ENCODE peak calls at places on chromosomes 4 and X, in seven cellular contexts. A is spleen, D is transverse colon, W is HepG2, H is HCT116, M is breast epithelium, Y is GM12878. I is an unnamed sample.

GRCh38 chrX:150370589-150371312 is 7.6 kb downstream of the MAMLD1 start:
- DNase-seq in A (no peak), D (no peak), W (no peak), H (no peak), M (no peak), Y (no peak), I (no peak)

GRCh38 chr4:112515278-112516075 is 503 bp downstream of the NEUROG2 start:
- DNase-seq in A (no peak), D (no peak), W (no peak), H (no peak), M (no peak), Y (no peak), I (no peak)

GRCh38 chr4:163166041-163166579 is 580 bp downstream of the NAF1 start:
- DNase-seq in A (peak; percentile 92), D (peak; percentile 47), W (peak; percentile 26), H (no peak), M (peak; percentile 36), Y (no peak), I (peak; percentile 20)

GRCh38 chr4:48708610-48709009 is 71.5 kb downstream of the FRYL start:
- DNase-seq in A (no peak), D (no peak), W (no peak), H (no peak), M (no peak), Y (no peak), I (no peak)

GRCh38 chrX:143683486-143683885 is 37.1 kb downstream of the SPANXN2 start:
- DNase-seq in A (no peak), D (no peak), W (no peak), H (no peak), M (no peak), Y (no peak), I (no peak)

GRCh38 chrX:150765237-150765636 is 72.0 kb downstream of the MTMR1 start:
- DNase-seq in A (no peak), D (no peak), W (no peak), H (no peak), M (no peak), Y (no peak), I (no peak)

GRCh38 chr4:13539047-13539720 is 5.1 kb downstream of the NKX3-2 start:
- DNase-seq in A (no peak), D (no peak), W (no peak), H (no peak), M (no peak), Y (no peak), I (no peak)

GRCh38 chr4:25401066-25401465 is 24.0 kb downstream of the ANAPC4 start:
- DNase-seq in A (no peak), D (no peak), W (no peak), H (no peak), M (no peak), Y (no peak), I (no peak)

GRCh38 chr4:74793757-74794340 is 474 bp downstream of the BTC start:
- DNase-seq in A (peak; percentile 77), D (peak; percentile 79), W (peak; percentile 3), H (no peak), M (peak; percentile 40), Y (no peak), I (peak; percentile 62)

GRCh38 chr4:142265536-142265935 is 580.6 kb downstream of the INPP4B start:
- DNase-seq in A (no peak), D (no peak), W (no peak), H (peak; percentile 21), M (no peak), Y (no peak), I (no peak)

GRCh38 chrX:39953879-39954278 is 143.9 kb downstream of the BCOR start:
- DNase-seq in A (no peak), D (peak; percentile 86), W (peak; percentile 88), H (peak; percentile 68), M (peak; percentile 77), Y (no peak), I (peak; percentile 88)
- TF ChIP-seq POLR2AphosphoS5 in A (no peak), D (peak; percentile 56), W (no peak), H (peak; percentile 46), M (no peak), Y (no peak), I (peak; percentile 79)

GRCh38 chr4:15682340-15682725 is 706 bp downstream of the FAM200B start:
- DNase-seq in A (no peak), D (no peak), W (no peak), H (no peak), M (no peak), Y (no peak), I (no peak)

GRCh38 chr4:15684498-15684897 is 2.9 kb downstream of the FAM200B start:
- DNase-seq in A (no peak), D (no peak), W (no peak), H (no peak), M (no peak), Y (no peak), I (no peak)

GRCh38 chr4:15682790-15683495 is 1.3 kb downstream of the FAM200B start:
- DNase-seq in A (no peak), D (no peak), W (no peak), H (no peak), M (no peak), Y (no peak), I (no peak)

GRCh38 chr4:15681067-15681371 is 608 bp upstream of the FAM200B start:
- DNase-seq in A (no peak), D (no peak), W (no peak), H (no peak), M (no peak), Y (no peak), I (no peak)

DNA sequence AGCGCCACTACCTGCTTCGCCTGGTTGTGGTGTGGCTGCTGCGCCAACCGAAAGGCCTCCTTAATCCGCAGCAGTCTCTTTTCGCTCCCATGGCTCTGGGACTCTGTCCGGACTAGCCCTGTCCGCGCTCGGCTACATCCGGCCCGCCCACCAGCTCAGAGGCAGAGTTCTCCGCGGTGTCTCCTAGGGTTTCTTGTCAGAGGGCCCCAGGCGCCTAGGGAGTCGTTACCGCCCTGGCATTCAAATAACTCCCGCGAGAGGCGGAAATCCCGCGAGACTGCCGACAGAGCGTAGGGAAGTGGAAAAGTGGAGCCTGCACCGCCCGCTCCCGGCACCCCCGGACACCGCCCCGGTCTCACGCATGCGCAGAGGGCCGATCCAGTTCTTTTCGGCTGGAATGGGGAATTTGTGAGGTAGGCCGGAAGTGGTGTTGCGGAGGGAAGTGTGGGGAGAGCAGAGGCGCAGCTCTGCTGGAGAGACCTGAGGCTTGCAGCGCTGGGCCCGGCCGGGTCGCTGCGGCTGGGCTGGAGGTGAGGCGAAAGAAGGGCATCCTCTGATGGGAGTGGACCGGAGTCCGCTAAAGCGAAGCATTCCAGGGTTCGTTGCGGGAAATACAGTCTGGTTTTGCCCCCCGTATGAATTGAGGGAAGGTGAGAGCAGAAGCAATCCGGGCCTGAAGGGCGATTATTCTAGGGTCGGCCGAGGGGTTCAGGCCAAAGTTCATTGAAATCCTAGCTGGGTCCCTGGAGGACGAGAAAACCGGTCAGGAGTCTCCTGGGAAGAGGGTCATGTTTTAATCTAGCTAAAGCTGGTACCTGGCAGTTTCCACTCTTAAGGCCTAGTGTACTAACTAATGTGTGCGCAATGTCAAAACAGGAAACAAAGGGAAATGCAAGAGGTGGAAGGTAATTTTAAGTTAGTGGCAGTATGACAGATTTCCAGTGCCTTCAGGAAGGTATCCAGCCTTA is at the start of gene FAM200B:
- DNase-seq in A (peak; percentile 99), D (peak; percentile 100), W (peak; percentile 97), H (peak; percentile 97), M (peak; percentile 95), Y (peak; percentile 93), I (peak; percentile 98)
- TF ChIP-seq POLR2AphosphoS5 in A (peak; percentile 93), D (peak; percentile 89), W (peak; percentile 79), H (peak; percentile 82), M (no peak), Y (peak; percentile 80), I (peak; percentile 96)

GRCh38 chr4:106690487-106690886 is 321.9 kb upstream of the GIMD1 start:
- DNase-seq in A (no peak), D (no peak), W (no peak), H (no peak), M (no peak), Y (no peak), I (no peak)
- TF ChIP-seq POLR2AphosphoS5 in A (no peak), D (no peak), W (no peak), H (no peak), M (no peak), Y (no peak), I (no peak)

DNA sequence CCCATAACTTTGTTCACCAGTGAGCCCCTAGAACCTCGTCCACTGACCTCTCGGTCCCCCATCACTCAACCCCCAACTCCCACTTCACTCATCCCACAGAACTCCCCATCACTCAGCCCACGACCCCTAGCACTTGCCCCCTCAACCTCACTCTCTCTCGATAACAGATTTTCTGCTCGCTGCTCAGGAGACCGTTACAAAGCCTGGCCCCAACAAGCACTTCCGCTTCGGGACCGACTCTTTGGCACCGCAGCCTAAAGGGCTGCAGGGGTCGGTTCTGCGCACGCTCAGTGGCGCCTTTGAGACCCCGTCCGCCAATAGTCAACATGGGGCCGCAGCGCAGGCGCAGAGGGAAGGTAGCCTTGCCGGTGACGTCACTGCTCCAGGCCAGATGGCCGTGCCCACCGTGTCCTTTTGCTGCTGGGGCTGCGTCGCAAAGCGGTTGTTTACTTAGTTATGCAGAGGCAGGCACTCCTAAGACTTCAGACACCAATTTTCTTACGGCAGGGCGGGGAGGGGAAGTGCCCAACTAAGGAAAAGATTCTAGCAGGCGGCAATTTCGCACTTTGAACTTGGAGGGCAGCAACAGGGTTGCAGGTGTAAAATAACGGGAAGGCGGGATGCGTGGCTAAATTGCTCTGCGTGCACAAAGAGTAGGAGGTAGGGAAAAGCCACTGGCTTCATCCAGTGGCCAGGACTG is at the start of gene ZNF182:
- DNase-seq in A (peak; percentile 96), D (peak; percentile 94), W (peak; percentile 84), H (peak; percentile 67), M (peak; percentile 86), Y (peak; percentile 68), I (peak; percentile 71)
- TF ChIP-seq POLR2AphosphoS5 in A (peak; percentile 94), D (peak; percentile 67), W (peak; percentile 91), H (peak; percentile 69), M (peak; percentile 52), Y (peak; percentile 82), I (peak; percentile 83)

DNA sequence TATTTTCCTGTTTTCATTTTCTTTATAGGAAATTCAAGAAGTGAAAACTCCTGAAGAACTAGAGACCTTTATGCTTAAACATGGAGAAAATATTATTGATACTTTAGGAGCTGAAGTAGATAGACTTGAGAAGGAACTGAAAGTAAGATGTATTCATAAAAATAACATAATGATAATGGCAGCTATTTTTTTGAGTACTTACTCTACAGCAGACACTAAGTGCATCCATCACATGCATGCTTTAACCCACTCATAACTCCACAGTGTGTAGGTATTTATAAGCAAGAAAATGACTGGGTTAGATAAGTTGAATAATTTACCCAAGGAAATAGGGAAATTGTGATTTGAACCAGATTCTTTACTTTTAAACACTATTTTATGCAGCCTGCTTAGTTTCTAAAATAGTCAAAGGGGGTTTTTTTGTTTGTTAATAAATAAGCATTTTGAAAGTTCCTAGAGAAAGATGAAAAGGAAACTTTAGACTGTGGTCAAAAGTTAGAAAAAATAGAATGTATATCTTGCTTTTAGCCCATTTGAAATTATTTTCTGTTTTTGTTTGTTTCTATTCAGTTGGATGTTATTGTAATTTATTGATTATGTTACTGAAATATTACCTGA is 74.2 kb downstream of the BEND4 start:
- DNase-seq in A (no peak), D (no peak), W (no peak), H (no peak), M (no peak), Y (peak; percentile 20), I (no peak)
- TF ChIP-seq POLR2AphosphoS5 in A (no peak), D (no peak), W (no peak), H (no peak), M (no peak), Y (no peak), I (no peak)